ENCODE peak calls at places on chromosome 2, in eight cellular contexts. E, H, Q, J, B, D, V and P are unnamed samples.

GRCh38 chr2:177885828-177886466 is 186.6 kb downstream of the PDE11A start:
- DNase-seq in E (no peak), H (no peak), Q (no peak), J (no peak), B (no peak), D (no peak), V (no peak), P (no peak)

GRCh38 chr2:231514951-231515297 is 15.3 kb downstream of the NMUR1 start:
- DNase-seq in E (peak; percentile 48), H (no peak), Q (no peak), J (no peak), B (no peak), D (no peak), V (no peak), P (no peak)

GRCh38 chr2:17960925-17961324 is 82.5 kb downstream of the KCNS3 start:
- DNase-seq in E (no peak), H (no peak), Q (no peak), J (no peak), B (no peak), D (no peak), V (no peak), P (no peak)

GRCh38 chr2:195051401-195051800 is 605.6 kb upstream of the SLC39A10 start:
- DNase-seq in E (no peak), H (no peak), Q (no peak), J (no peak), B (no peak), D (no peak), V (no peak), P (no peak)

GRCh38 chr2:28136557-28136956 is 246.0 kb downstream of the BABAM2 start:
- DNase-seq in E (no peak), H (no peak), Q (no peak), J (no peak), B (no peak), D (no peak), V (no peak), P (no peak)

GRCh38 chr2:102241616-102242260 is 54.9 kb downstream of the IL1RL2 start:
- DNase-seq in E (no peak), H (no peak), Q (no peak), J (no peak), B (no peak), D (no peak), V (no peak), P (no peak)

GRCh38 chr2:95760839-95761525 is 169.2 kb downstream of the TRIM43 start:
- DNase-seq in E (peak; percentile 35), H (no peak), Q (no peak), J (peak; percentile 40), B (no peak), D (no peak), V (no peak), P (no peak)

GRCh38 chr2:215841175-215841816 is 172.1 kb downstream of the MREG start:
- DNase-seq in E (no peak), H (no peak), Q (no peak), J (no peak), B (no peak), D (no peak), V (no peak), P (peak; percentile 38)

GRCh38 chr2:73588177-73588576 is 54.0 kb downstream of the NAT8 start:
- DNase-seq in E (no peak), H (no peak), Q (no peak), J (no peak), B (no peak), D (no peak), V (no peak), P (no peak)

GRCh38 chr2:28664120-28664842 is 87.3 kb upstream of the PPP1CB start:
- DNase-seq in E (no peak), H (no peak), Q (no peak), J (no peak), B (no peak), D (peak; percentile 66), V (peak; percentile 89), P (no peak)

GRCh38 chr2:715847-716573 is 38.8 kb upstream of the TMEM18 start:
- DNase-seq in E (peak; percentile 54), H (no peak), Q (peak; percentile 38), J (no peak), B (no peak), D (no peak), V (no peak), P (no peak)

GRCh38 chr2:64263315-64263714 is 119.1 kb upstream of the PELI1 start:
- DNase-seq in E (no peak), H (no peak), Q (no peak), J (peak; percentile 42), B (no peak), D (no peak), V (no peak), P (no peak)

GRCh38 chr2:47636176-47636575 is 146.8 kb upstream of the MSH6 start:
- DNase-seq in E (no peak), H (no peak), Q (no peak), J (no peak), B (no peak), D (no peak), V (no peak), P (no peak)

GRCh38 chr2:189015378-189015777 is 41.2 kb downstream of the COL3A1 start:
- DNase-seq in E (no peak), H (no peak), Q (no peak), J (no peak), B (no peak), D (no peak), V (no peak), P (no peak)